ENCODE peak calls at places on chromosomes 3 and 15, in six cellular contexts. Q is AG08396; A is stimulated activated CD4-positive, alpha-beta T cell treated with anti-CD3 and anti-CD28 coated beads, Interleukin-1b, Interleukin-23, amount 100 ng/mL, for 24 hours; V is cardiac fibroblast; G is stimulated activated naive B cell treated with anti-CD40 and anti-IgM and Interleukin-4, amounts not matched to agents 10 μg/mL and 1 μg/mL and 100 μg/mL, for 72 hours; W is MCF 10A. R is an unnamed sample.

GRCh38 chr15:92884459-92884812 is 15.7 kb upstream of the CHD2 start:
- DNase-seq in Q (no peak), A (no peak), V (no peak), G (no peak), W (no peak), R (no peak)

GRCh38 chr3:78888650-78889049 is 879.1 kb downstream of the ROBO1 start:
- DNase-seq in Q (no peak), A (no peak), V (no peak), G (no peak), W (no peak), R (no peak)

GRCh38 chr3:126441256-126441880 is 34.3 kb downstream of the ZXDC start:
- DNase-seq in Q (no peak), A (no peak), V (no peak), G (no peak), W (no peak), R (no peak)

GRCh38 chr15:57903626-57904025 is 161.9 kb downstream of the ALDH1A2 start:
- DNase-seq in Q (no peak), A (no peak), V (no peak), G (no peak), W (no peak), R (no peak)

GRCh38 chr3:127628788-127629456 is at the start of gene PODXL2:
- DNase-seq in Q (peak; percentile 82), A (no peak), V (peak; percentile 66), G (no peak), W (peak; percentile 26), R (peak; percentile 90)

GRCh38 chr15:80936288-80937078 is 53.1 kb downstream of the MESD start:
- DNase-seq in Q (no peak), A (no peak), V (no peak), G (no peak), W (no peak), R (no peak)

GRCh38 chr3:157438371-157438735 is 1.7 kb downstream of the PTX3 start:
- DNase-seq in Q (no peak), A (no peak), V (peak; percentile 58), G (no peak), W (no peak), R (peak; percentile 5)

GRCh38 chr3:57120803-57121174 is 44.4 kb downstream of the IL17RD start:
- DNase-seq in Q (no peak), A (no peak), V (no peak), G (no peak), W (no peak), R (no peak)

GRCh38 chr3:171874251-171874679 is 31.1 kb downstream of the TMEM212 start:
- DNase-seq in Q (peak; percentile 60), A (no peak), V (peak; percentile 94), G (no peak), W (peak; percentile 78), R (peak; percentile 47)

GRCh38 chr15:33086500-33087141 is 107.9 kb downstream of the FMN1 start:
- DNase-seq in Q (peak; percentile 28), A (no peak), V (peak; percentile 75), G (no peak), W (peak; percentile 63), R (peak; percentile 57)

GRCh38 chr3:49173792-49174170 is 2.4 kb downstream of the KLHDC8B start:
- DNase-seq in Q (no peak), A (no peak), V (peak; percentile 58), G (no peak), W (no peak), R (no peak)

GRCh38 chr15:36109943-36110658 is 469.3 kb upstream of the CDIN1 start:
- DNase-seq in Q (peak; percentile 5), A (no peak), V (peak; percentile 44), G (no peak), W (peak; percentile 31), R (no peak)

GRCh38 chr15:25947336-25948080 is 84.4 kb upstream of the ATP10A start:
- DNase-seq in Q (no peak), A (no peak), V (no peak), G (no peak), W (no peak), R (peak; percentile 1)

GRCh38 chr15:53580371-53580770 is 179.1 kb downstream of the WDR72 start:
- DNase-seq in Q (no peak), A (no peak), V (no peak), G (no peak), W (no peak), R (peak; percentile 9)

GRCh38 chr3:24387000-24387399 is 107.7 kb downstream of the THRB start:
- DNase-seq in Q (peak; percentile 4), A (no peak), V (no peak), G (no peak), W (peak; percentile 38), R (no peak)

GRCh38 chr3:36606871-36607765 is 157.2 kb downstream of the DCLK3 start:
- DNase-seq in Q (no peak), A (no peak), V (no peak), G (no peak), W (no peak), R (no peak)

GRCh38 chr15:101031203-101031602 is 112.0 kb downstream of the LRRK1 start:
- DNase-seq in Q (no peak), A (no peak), V (peak; percentile 77), G (no peak), W (peak; percentile 34), R (no peak)

GRCh38 chr3:159911011-159911663 is 77.5 kb upstream of the IL12A start:
- DNase-seq in Q (peak; percentile 29), A (no peak), V (no peak), G (no peak), W (no peak), R (no peak)

GRCh38 chr3:157868168-157868567 is 238.1 kb downstream of the SHOX2 start:
- DNase-seq in Q (peak; percentile 29), A (no peak), V (peak; percentile 79), G (no peak), W (peak; percentile 14), R (no peak)

GRCh38 chr15:78540955-78541743 is 905 bp downstream of the PSMA4 start:
- DNase-seq in Q (peak; percentile 29), A (no peak), V (peak; percentile 4), G (no peak), W (peak; percentile 1), R (no peak)

GRCh38 chr15:75732206-75732808 is 19.7 kb upstream of the CSPG4 start:
- DNase-seq in Q (no peak), A (no peak), V (no peak), G (no peak), W (no peak), R (no peak)

GRCh38 chr3:72574144-72574543 is 274.1 kb downstream of the SHQ1 start:
- DNase-seq in Q (no peak), A (no peak), V (no peak), G (no peak), W (no peak), R (no peak)

GRCh38 chr3:174431717-174432116 is 427.4 kb upstream of the NAALADL2 start:
- DNase-seq in Q (no peak), A (no peak), V (peak; percentile 39), G (no peak), W (peak; percentile 68), R (no peak)

GRCh38 chr3:14300721-14301377 is 101.6 kb upstream of the SLC6A6 start:
- DNase-seq in Q (no peak), A (no peak), V (peak; percentile 6), G (no peak), W (no peak), R (no peak)

GRCh38 chr3:61454000-61454399 is 107.4 kb upstream of the PTPRG start:
- DNase-seq in Q (no peak), A (no peak), V (peak; percentile 27), G (no peak), W (no peak), R (no peak)

GRCh38 chr3:113129168-113129567 is 82.2 kb upstream of the BOC start:
- DNase-seq in Q (no peak), A (no peak), V (no peak), G (no peak), W (no peak), R (no peak)

GRCh38 chr3:57556459-57557087 is 499 bp downstream of the PDE12 start:
- DNase-seq in Q (peak; percentile 41), A (no peak), V (peak; percentile 34), G (peak; percentile 8), W (no peak), R (peak; percentile 52)

GRCh38 chr15:101397521-101398003 is 91.9 kb downstream of the PCSK6 start:
- DNase-seq in Q (no peak), A (no peak), V (no peak), G (no peak), W (no peak), R (no peak)

R was measured in DMS53.